ENCODE peak calls at places on chromosomes 16 and 17, in eight cellular contexts. A is central memory CD8-positive, alpha-beta T cell; X is NCI-H748 treated with DMSO at 0.1 percent for 48 hours; E is cardiac fibroblast; W is stimulated activated CD8-positive, alpha-beta memory T cell treated with anti-CD3 and anti-CD28 coated beads, Interleukin-15, amount 100 ng/mL, for 1 hour; B is activated T-cell treated with anti-CD3 and anti-CD28 coated beads, Interleukin-2, amount 50 U/mL, for 72 hours; T is iris pigment epithelial cell; S is T-helper 9 cell. R is an unnamed sample.

GRCh38 chr17:77366558-77367245 is 225.9 kb downstream of the SEC14L1 start:
- DNase-seq in A (no peak), X (no peak), E (peak), W (no peak), B (no peak), T (peak), S (no peak), R (peak)

GRCh38 chr16:1002399-1003161 is 21.0 kb downstream of the SOX8 start:
- DNase-seq in A (no peak), X (no peak), E (peak), W (peak), B (peak), T (peak), S (peak), R (peak)

GRCh38 chr17:50144845-50145531 is 5.5 kb downstream of the PPP1R9B start:
- DNase-seq in A (no peak), X (no peak), E (no peak), W (no peak), B (peak), T (no peak), S (no peak), R (no peak)

GRCh38 chr17:68207651-68208253 is 40.1 kb upstream of the AMZ2 start:
- DNase-seq in A (no peak), X (no peak), E (no peak), W (no peak), B (no peak), T (no peak), S (no peak), R (no peak)

GRCh38 chr17:8091033-8091687 is 3.6 kb upstream of the ALOX12B start:
- DNase-seq in A (no peak), X (no peak), E (peak), W (no peak), B (no peak), T (no peak), S (no peak), R (no peak)

GRCh38 chr16:84786605-84787302 is 33.0 kb upstream of the CRISPLD2 start:
- DNase-seq in A (no peak), X (peak), E (no peak), W (no peak), B (no peak), T (no peak), S (no peak), R (no peak)

GRCh38 chr17:38449364-38449763 is 21.1 kb downstream of the ARHGAP23 start:
- DNase-seq in A (no peak), X (no peak), E (no peak), W (no peak), B (no peak), T (peak), S (no peak), R (no peak)

GRCh38 chr16:85220125-85220839 is 108.0 kb upstream of the CIBAR2 start:
- DNase-seq in A (no peak), X (peak), E (peak), W (no peak), B (no peak), T (peak), S (no peak), R (peak)

GRCh38 chr17:21313320-21313719 is 28.8 kb downstream of the MAP2K3 start:
- DNase-seq in A (no peak), X (no peak), E (no peak), W (no peak), B (no peak), T (no peak), S (no peak), R (no peak)

GRCh38 chr17:62804822-62805221 is 3.3 kb downstream of the MARCHF10 start:
- DNase-seq in A (no peak), X (no peak), E (peak), W (no peak), B (no peak), T (peak), S (no peak), R (no peak)

GRCh38 chr17:81451823-81452222 is 56.6 kb downstream of the BAHCC1 start:
- DNase-seq in A (no peak), X (no peak), E (no peak), W (no peak), B (no peak), T (no peak), S (no peak), R (no peak)

GRCh38 chr16:55502801-55503366 is 6.0 kb upstream of the LPCAT2 start:
- DNase-seq in A (no peak), X (no peak), E (peak), W (no peak), B (no peak), T (peak), S (no peak), R (peak)

GRCh38 chr17:41688641-41689496 is at the start of gene EIF1:
- DNase-seq in A (peak), X (peak), E (peak), W (peak), B (peak), T (peak), S (peak), R (peak)

GRCh38 chr16:51431517-51432241 is 280.6 kb upstream of the SALL1 start:
- DNase-seq in A (no peak), X (no peak), E (peak), W (no peak), B (no peak), T (peak), S (no peak), R (peak)

GRCh38 chr17:12388206-12388605 is 277.5 kb upstream of the MYOCD start:
- DNase-seq in A (no peak), X (no peak), E (peak), W (no peak), B (no peak), T (peak), S (no peak), R (peak)

GRCh38 chr17:82458885-82459424 is 414 bp downstream of the NARF start:
- DNase-seq in A (peak), X (no peak), E (peak), W (no peak), B (peak), T (peak), S (peak), R (peak)

GRCh38 chr17:78082988-78083387 is 45.6 kb downstream of the TMC6 start:
- DNase-seq in A (no peak), X (peak), E (no peak), W (no peak), B (no peak), T (no peak), S (no peak), R (no peak)

GRCh38 chr16:52562770-52563169 is 15.8 kb upstream of the TOX3 start:
- DNase-seq in A (no peak), X (no peak), E (no peak), W (no peak), B (no peak), T (no peak), S (no peak), R (no peak)

GRCh38 chr17:29131814-29132682 is 48.1 kb downstream of the MYO18A start:
- DNase-seq in A (no peak), X (no peak), E (peak), W (no peak), B (no peak), T (peak), S (no peak), R (peak)

GRCh38 chr17:80945736-80946135 is 45.9 kb upstream of the CHMP6 start:
- DNase-seq in A (no peak), X (no peak), E (no peak), W (no peak), B (no peak), T (no peak), S (no peak), R (no peak)

GRCh38 chr16:88810868-88811599 is 694 bp downstream of the APRT start:
- DNase-seq in A (peak), X (peak), E (peak), W (peak), B (peak), T (peak), S (peak), R (peak)

R was measured in astrocyte of the spinal cord.